ENCODE peak calls at places on chromosomes 5 and 9, in seven cellular contexts. V is IMR-90, J is H9, F is mesenchymal stem cell, P is mesendoderm, B is neuronal stem cell, H is H1. E is an unnamed sample.

GRCh38 chr9:88322906-88323566 is 65.2 kb upstream of the SPIN1 start:
- DNase-seq in H (no peak), J (no peak), V (peak), B (no peak), P (no peak), F (peak), E (no peak)

GRCh38 chr9:137702615-137703379 is 84.0 kb downstream of the EHMT1 start:
- DNase-seq in J (no peak), P (no peak), H (no peak), V (no peak), F (no peak), B (no peak), E (no peak)

GRCh38 chr9:87475463-87475862 is 22.2 kb upstream of the DAPK1 start:
- DNase-seq in B (no peak), J (no peak), P (no peak), V (no peak), H (no peak), F (no peak), E (no peak)

GRCh38 chr5:84228266-84228665 is 156.4 kb downstream of the EDIL3 start:
- DNase-seq in F (peak), P (no peak), J (no peak), V (peak), H (no peak), B (no peak), E (no peak)

GRCh38 chr5:93281980-93282772 is 298.8 kb downstream of the NR2F1-AS1 start:
- DNase-seq in J (no peak), V (no peak), F (no peak), H (no peak), B (no peak), P (no peak), E (no peak)

GRCh38 chr5:172444110-172444510 is 10.2 kb downstream of the SH3PXD2B start:
- DNase-seq in J (no peak), V (peak), P (no peak), F (peak), H (no peak), B (no peak), E (peak)

GRCh38 chr9:114407889-114408288 is 20.1 kb upstream of the AKNA start:
- DNase-seq in V (no peak), H (no peak), J (no peak), P (no peak), F (no peak), B (no peak), E (no peak)

GRCh38 chr9:97573482-97574073 is 59.6 kb downstream of the TSTD2 start:
- DNase-seq in H (no peak), F (no peak), P (no peak), V (peak), J (no peak), B (no peak), E (no peak)

GRCh38 chr5:106873558-106873957 is 797.2 kb downstream of the EFNA5 start:
- DNase-seq in P (no peak), H (no peak), F (no peak), V (no peak), J (no peak), B (no peak), E (peak)

GRCh38 chr9:22170990-22171663 is 162.0 kb upstream of the CDKN2B start:
- DNase-seq in B (no peak), V (no peak), P (peak), H (no peak), J (no peak), F (no peak), E (no peak)

GRCh38 chr5:175696139-175696854 is 38.4 kb downstream of the HRH2 start:
- DNase-seq in J (peak), B (peak), V (no peak), P (peak), F (peak), H (peak), E (peak)

GRCh38 chr9:75238311-75238976 is 150.1 kb downstream of the OSTF1 start:
- DNase-seq in J (peak), P (peak), H (peak), B (peak), V (peak), F (peak), E (peak)

DNA sequence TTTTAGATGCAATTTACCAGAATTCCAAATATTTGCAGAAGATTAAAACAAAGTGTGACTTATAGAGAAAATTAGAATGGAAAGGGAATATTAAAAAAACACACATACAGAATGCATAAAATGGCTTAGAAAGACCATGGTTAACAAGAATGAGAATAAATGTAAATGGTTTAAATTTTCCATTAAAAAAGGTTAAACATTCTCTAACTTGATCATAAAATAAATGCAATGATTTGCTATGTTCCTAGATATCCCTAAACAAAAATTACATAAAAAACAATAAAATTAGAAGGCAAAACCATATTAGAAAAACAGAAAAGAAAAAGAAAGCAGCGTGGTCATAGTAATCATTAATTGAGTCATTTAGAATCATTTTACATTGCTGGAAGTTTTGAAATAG is 152.5 kb downstream of the TMEM38B start:
- DNase-seq in F (no peak), B (no peak), J (no peak), H (no peak), P (no peak), V (no peak), E (no peak)
- H2BK120ac ChIP-seq in F (no peak), B (no peak), J (no peak), H (no peak), P (no peak), V (no peak), E (no peak)

GRCh38 chr9:132885691-132886357 is 7.1 kb downstream of the SPACA9 start:
- DNase-seq in B (no peak), V (no peak), H (no peak), P (no peak), J (no peak), F (no peak), E (no peak)
- H2BK120ac ChIP-seq in B (no peak), V (no peak), H (no peak), P (no peak), J (no peak), F (no peak), E (no peak)

DNA sequence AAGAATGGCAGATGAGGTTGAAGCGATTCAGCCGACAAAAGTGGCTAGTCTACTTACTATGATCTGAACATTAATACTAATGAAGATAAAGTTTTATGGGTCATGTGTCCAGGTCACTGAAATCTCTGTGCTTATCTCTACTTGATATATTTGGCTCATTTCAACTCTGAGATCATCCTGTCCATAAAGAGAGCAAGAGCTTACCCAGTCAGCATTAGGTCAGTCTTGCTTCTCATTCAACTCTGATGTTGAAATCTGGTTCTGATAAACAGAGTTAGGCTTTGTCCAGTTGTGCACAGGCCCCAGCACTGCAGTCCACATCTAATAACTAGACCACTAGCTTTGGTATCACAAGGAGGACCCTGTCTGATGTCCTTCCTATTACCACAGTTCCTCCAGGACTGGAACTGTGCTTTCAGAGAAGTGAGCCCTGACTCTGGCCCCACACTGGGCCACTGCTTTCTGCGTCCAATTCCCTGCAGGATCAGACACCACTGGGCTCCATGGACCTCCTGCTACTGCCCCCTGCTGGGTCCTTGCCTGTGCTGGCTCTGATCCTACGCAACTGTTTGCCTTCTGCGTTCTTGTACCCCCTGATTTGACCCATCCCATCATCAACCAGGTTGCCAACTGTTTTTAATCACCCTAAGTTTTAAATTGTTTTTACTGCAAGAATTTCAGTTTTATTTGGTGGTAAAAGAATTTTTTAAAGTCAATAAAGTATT is 23.7 kb upstream of the FAM120A start:
- DNase-seq in V (no peak), F (no peak), J (peak), B (no peak), P (peak), H (no peak), E (peak)
- H2BK120ac ChIP-seq in V (no peak), F (no peak), J (no peak), B (no peak), P (no peak), H (no peak), E (no peak)

GRCh38 chr5:110840347-110840960 is 101.6 kb downstream of the SLC25A46 start:
- DNase-seq in J (no peak), P (no peak), F (no peak), V (no peak), H (no peak), B (no peak), E (no peak)
- H2BK120ac ChIP-seq in J (no peak), P (no peak), F (peak), V (peak), H (no peak), B (no peak), E (no peak)

GRCh38 chr5:132526974-132527564 is 16.3 kb downstream of the IL5 start:
- DNase-seq in V (peak), B (no peak), P (no peak), J (no peak), H (no peak), F (no peak), E (no peak)
- H2BK120ac ChIP-seq in V (no peak), B (no peak), P (no peak), J (no peak), H (no peak), F (no peak), E (no peak)

DNA sequence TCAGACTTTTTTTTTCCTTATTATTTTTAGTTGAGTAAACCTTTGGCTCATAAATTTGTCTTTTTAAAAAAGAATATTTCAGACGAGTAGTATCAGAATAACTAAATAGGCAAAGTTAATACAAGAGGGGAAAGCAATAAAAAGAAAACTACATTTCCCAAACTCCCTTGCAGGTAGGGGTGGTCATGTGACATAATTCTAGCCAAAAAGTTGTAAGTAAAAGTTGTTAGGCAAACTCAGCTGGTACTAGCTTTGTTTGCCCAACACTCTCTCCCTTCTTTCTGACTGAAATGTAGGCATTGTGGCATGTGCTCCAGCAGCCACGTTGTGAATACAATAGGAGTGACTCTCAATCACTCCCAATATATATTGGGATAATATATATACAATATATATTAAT is 20.9 kb downstream of the GIN1 start:
- DNase-seq in J (no peak), B (no peak), V (no peak), F (no peak), H (no peak), P (peak), E (no peak)
- H2BK120ac ChIP-seq in J (no peak), B (no peak), V (no peak), F (no peak), H (no peak), P (no peak), E (no peak)

DNA sequence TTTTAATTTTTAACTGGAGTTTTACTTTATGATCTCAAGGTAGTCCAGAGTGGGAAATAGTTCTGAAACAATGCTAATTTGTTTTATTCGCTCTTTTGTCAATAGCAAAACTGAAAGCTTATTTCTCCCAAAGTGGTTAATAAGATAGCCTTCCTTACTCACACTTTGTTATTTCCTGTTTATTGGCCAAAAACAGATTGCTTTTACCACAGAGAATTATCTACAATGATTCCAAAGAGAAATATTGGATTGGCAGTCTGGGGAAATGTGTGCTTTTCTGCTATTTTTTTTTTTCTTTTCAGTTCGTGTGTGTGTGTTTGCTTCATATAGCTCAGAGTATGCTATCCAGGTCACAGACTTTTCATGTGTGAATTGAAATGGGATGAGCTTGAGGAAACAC is 756.7 kb upstream of the RGMB start:
- DNase-seq in H (no peak), F (peak), J (no peak), B (no peak), P (no peak), V (peak), E (no peak)
- H2BK120ac ChIP-seq in H (no peak), F (no peak), J (no peak), B (no peak), P (no peak), V (peak), E (no peak)

GRCh38 chr5:128287740-128288139 is 204.2 kb downstream of the SLC12A2 start:
- DNase-seq in J (no peak), V (no peak), P (no peak), H (no peak), B (no peak), F (no peak), E (no peak)

GRCh38 chr5:128290152-128290858 is 206.7 kb downstream of the SLC12A2 start:
- DNase-seq in V (peak), J (no peak), B (no peak), H (no peak), F (no peak), P (no peak), E (no peak)
- H2BK120ac ChIP-seq in V (no peak), J (no peak), B (no peak), H (no peak), F (no peak), P (no peak), E (no peak)

GRCh38 chr5:115895821-115896220 is 54.1 kb downstream of the AP3S1 start:
- DNase-seq in H (no peak), P (no peak), B (no peak), F (peak), J (no peak), V (peak), E (peak)
- H2BK120ac ChIP-seq in H (no peak), P (no peak), B (no peak), F (no peak), J (no peak), V (peak), E (no peak)

DNA sequence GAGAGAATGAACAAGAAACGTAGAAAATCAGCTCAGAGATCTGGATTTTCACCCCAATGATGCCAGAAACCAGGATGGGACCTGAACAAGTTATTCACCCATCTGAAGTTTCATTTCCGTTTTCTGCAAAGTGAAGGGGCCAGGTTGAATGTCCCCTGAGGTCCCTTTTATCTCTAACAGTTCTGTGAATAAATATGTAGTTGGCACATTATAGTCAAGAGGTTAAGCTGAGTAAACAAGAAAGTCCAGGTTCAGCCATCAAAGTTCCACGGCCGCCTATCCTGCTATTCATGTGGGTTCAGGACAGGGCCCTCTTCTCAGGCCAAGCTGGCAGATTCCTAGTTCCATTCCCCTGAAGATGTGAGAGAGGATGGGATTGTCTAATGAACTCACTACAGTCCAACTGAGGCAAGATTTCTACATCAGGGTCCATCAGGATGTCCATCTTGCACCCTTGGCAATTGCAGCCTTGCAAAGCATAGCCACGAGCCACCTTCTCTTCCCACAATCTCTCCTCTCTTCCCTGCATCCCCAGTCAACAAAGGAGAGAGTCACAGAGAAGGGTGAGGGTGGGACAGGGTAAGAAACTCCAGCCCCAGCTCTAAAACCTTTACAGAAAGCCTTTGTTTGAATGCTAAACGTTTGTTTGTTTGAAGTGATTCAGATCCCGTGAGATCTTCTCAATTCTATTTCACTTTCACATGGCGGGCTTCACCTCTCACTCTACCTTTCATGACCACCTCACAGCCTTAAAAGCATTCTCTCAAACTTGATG is 311.0 kb downstream of the SLIT3 start:
- DNase-seq in H (no peak), P (no peak), F (no peak), J (no peak), B (no peak), V (no peak), E (no peak)
- H2BK120ac ChIP-seq in H (no peak), P (no peak), F (no peak), J (no peak), B (no peak), V (no peak), E (no peak)